ENCODE peak calls at places on chromosomes 3 and 15, in seven cellular contexts. R is sigmoid colon; C is AG04450; T is fibroblast of lung; W is CD4-positive, CD25-positive, alpha-beta regulatory T cell; P is Peyer's patch; I is PC-3. G is an unnamed sample.
A peak's percentile ranks its signal among the peaks of the same experiment; 100 is the strongest.

GRCh38 chr15:23628612-23629233 is 18.9 kb downstream of the MAGEL2 start:
- DNase-seq in R (no peak), C (no peak), T (no peak), W (no peak), P (no peak), I (no peak), G (no peak)

GRCh38 chr3:108159128-108159527 is 63.1 kb downstream of the IFT57 start:
- DNase-seq in R (no peak), C (no peak), T (peak; percentile 17), W (no peak), P (no peak), I (no peak), G (no peak)

GRCh38 chr15:80275946-80276345 is 23.9 kb upstream of the CTXND1 start:
- DNase-seq in R (no peak), C (no peak), T (peak; percentile 33), W (no peak), P (no peak), I (peak; percentile 46), G (no peak)

GRCh38 chr3:167066977-167067843 is 312.9 kb downstream of the ZBBX start:
- DNase-seq in R (no peak), C (no peak), T (no peak), W (no peak), P (no peak), I (peak; percentile 44), G (peak; percentile 44)

GRCh38 chr15:28896944-28897343 is 11.2 kb downstream of the APBA2 start:
- DNase-seq in R (no peak), C (peak; percentile 67), T (peak; percentile 94), W (no peak), P (no peak), I (peak; percentile 83), G (peak; percentile 3)

GRCh38 chr3:38017445-38018295 is 11.8 kb downstream of the PLCD1 start:
- DNase-seq in R (peak; percentile 55), C (no peak), T (no peak), W (no peak), P (peak; percentile 36), I (no peak), G (no peak)

GRCh38 chr15:25905140-25905539 is 42.0 kb upstream of the ATP10A start:
- DNase-seq in R (peak; percentile 69), C (peak; percentile 21), T (peak; percentile 85), W (no peak), P (no peak), I (peak; percentile 58), G (no peak)

GRCh38 chr3:154718716-154719115 is 288.7 kb upstream of the GPR149 start:
- DNase-seq in R (no peak), C (no peak), T (no peak), W (no peak), P (no peak), I (no peak), G (no peak)

GRCh38 chr3:124627501-124627908 is 102.7 kb upstream of the UMPS start:
- DNase-seq in R (no peak), C (no peak), T (peak; percentile 30), W (no peak), P (no peak), I (no peak), G (no peak)

GRCh38 chr15:70535071-70535954 is 228.0 kb downstream of the UACA start:
- DNase-seq in R (no peak), C (no peak), T (no peak), W (peak; percentile 61), P (no peak), I (no peak), G (no peak)

GRCh38 chr15:63322541-63322940 is 45.1 kb downstream of the APH1B start:
- DNase-seq in R (peak; percentile 75), C (no peak), T (no peak), W (no peak), P (no peak), I (no peak), G (no peak)

GRCh38 chr15:23570466-23570865 is 5.0 kb downstream of the MKRN3 start:
- DNase-seq in R (no peak), C (no peak), T (no peak), W (no peak), P (no peak), I (peak; percentile 38), G (no peak)

GRCh38 chr3:62686916-62687315 is 188.3 kb downstream of the CADPS start:
- DNase-seq in R (no peak), C (no peak), T (no peak), W (no peak), P (no peak), I (no peak), G (no peak)

GRCh38 chr3:13277130-13277783 is 142.9 kb downstream of the NUP210 start:
- DNase-seq in R (peak; percentile 63), C (no peak), T (no peak), W (no peak), P (peak; percentile 32), I (no peak), G (peak; percentile 15)

GRCh38 chr3:150421799-150422548 is 13.9 kb downstream of the TSC22D2 start:
- DNase-seq in R (no peak), C (no peak), T (no peak), W (no peak), P (no peak), I (peak; percentile 77), G (no peak)

GRCh38 chr15:55279746-55280351 is 9.8 kb downstream of the RAB27A start:
- DNase-seq in R (no peak), C (peak; percentile 68), T (peak; percentile 87), W (peak; percentile 41), P (no peak), I (peak; percentile 74), G (no peak)

GRCh38 chr3:17740703-17741102 is 1.7 kb downstream of the TBC1D5 start:
- DNase-seq in R (no peak), C (peak; percentile 4), T (peak; percentile 52), W (no peak), P (no peak), I (peak; percentile 95), G (no peak)

GRCh38 chr3:49906004-49906860 is 2.6 kb upstream of the MST1R start:
- DNase-seq in R (no peak), C (no peak), T (peak; percentile 43), W (peak; percentile 53), P (peak; percentile 79), I (peak; percentile 86), G (peak; percentile 65)

GRCh38 chr3:6281662-6282061 is 579.3 kb upstream of the GRM7 start:
- DNase-seq in R (no peak), C (no peak), T (no peak), W (no peak), P (no peak), I (no peak), G (no peak)

GRCh38 chr3:6287063-6287462 is 573.9 kb upstream of the GRM7 start:
- DNase-seq in R (no peak), C (no peak), T (no peak), W (no peak), P (no peak), I (no peak), G (no peak)

GRCh38 chr3:6282920-6283319 is 578.0 kb upstream of the GRM7 start:
- DNase-seq in R (peak; percentile 46), C (no peak), T (no peak), W (peak; percentile 2), P (no peak), I (no peak), G (no peak)
- H3K27ac ChIP-seq in R (no peak overlapping the region), C (no peak overlapping the region), T (no peak overlapping the region), W (no peak overlapping the region), P (no peak overlapping the region), I (no peak overlapping the region), G (no peak overlapping the region)

GRCh38 chr3:156831006-156831405 is 4.9 kb downstream of the LEKR1 start:
- DNase-seq in R (no peak), C (no peak), T (no peak), W (no peak), P (no peak), I (no peak), G (no peak)

GRCh38 chr3:156826144-156826895 is at the start of gene LEKR1:
- DNase-seq in R (peak; percentile 92), C (no peak), T (peak; percentile 94), W (peak; percentile 49), P (peak; percentile 92), I (peak; percentile 94), G (peak; percentile 94)

GRCh38 chr3:156820687-156821070 is 5.5 kb upstream of the LEKR1 start:
- DNase-seq in R (no peak), C (no peak), T (no peak), W (no peak), P (no peak), I (no peak), G (no peak)

GRCh38 chr3:156826896-156827882 is 1.0 kb downstream of the LEKR1 start:
- DNase-seq in R (no peak), C (no peak), T (no peak), W (peak; percentile 43), P (no peak), I (no peak), G (no peak)

GRCh38 chr3:156825795-156826143 is 384 bp upstream of the LEKR1 start:
- DNase-seq in R (no peak), C (no peak), T (no peak), W (no peak), P (no peak), I (no peak), G (no peak)
- H3K4me3 ChIP-seq in R (peak overlapping the region; percentile 62), C (peak overlapping the region; percentile 72), T (peak overlapping the region; percentile 88), W (peak overlapping the region; percentile 88), P (peak overlapping the region; percentile 67), I (peak overlapping the region; percentile 64), G (peak overlapping the region; percentile 78)

GRCh38 chr15:60003243-60004018 is 680 bp upstream of the FOXB1 start:
- DNase-seq in R (no peak), C (no peak), T (no peak), W (peak; percentile 34), P (no peak), I (no peak), G (no peak)

GRCh38 chr15:60005352-60006202 is 1.5 kb downstream of the FOXB1 start:
- DNase-seq in R (no peak), C (no peak), T (no peak), W (no peak), P (no peak), I (no peak), G (peak; percentile 43)

GRCh38 chr15:60006203-60006782 is 2.2 kb downstream of the FOXB1 start:
- DNase-seq in R (no peak), C (no peak), T (peak; percentile 36), W (peak; percentile 61), P (peak; percentile 57), I (peak; percentile 42), G (peak; percentile 52)

GRCh38 chr15:60004019-60004845 is at the start of gene FOXB1:
- DNase-seq in R (no peak), C (no peak), T (no peak), W (no peak), P (no peak), I (no peak), G (no peak)

DNA sequence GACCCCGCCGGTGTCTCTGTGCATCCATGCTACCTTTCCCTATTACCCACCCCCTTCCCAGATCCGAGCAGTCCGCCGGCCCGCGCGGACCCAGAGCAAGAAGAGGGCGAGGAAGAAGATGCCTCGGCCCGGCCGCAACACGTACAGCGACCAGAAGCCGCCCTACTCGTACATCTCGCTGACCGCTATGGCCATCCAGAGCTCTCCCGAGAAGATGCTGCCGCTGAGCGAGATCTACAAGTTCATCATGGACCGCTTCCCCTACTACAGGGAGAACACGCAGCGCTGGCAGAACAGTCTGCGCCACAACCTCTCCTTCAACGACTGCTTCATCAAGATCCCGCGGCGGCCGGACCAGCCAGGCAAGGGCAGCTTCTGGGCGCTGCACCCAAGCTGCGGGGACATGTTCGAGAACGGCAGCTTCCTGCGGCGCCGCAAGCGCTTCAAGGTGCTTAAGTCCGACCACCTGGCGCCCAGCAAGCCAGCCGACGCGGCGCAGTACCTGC is 788 bp downstream of the FOXB1 start:
- DNase-seq in R (no peak), C (no peak), T (peak; percentile 27), W (peak; percentile 43), P (peak; percentile 51), I (no peak), G (peak; percentile 44)
- H3K27ac ChIP-seq in R (no peak overlapping the region), C (no peak overlapping the region), T (no peak overlapping the region), W (no peak overlapping the region), P (no peak overlapping the region), I (no peak overlapping the region), G (no peak overlapping the region)

GRCh38 chr3:79543618-79544017 is 224.2 kb downstream of the ROBO1 start:
- DNase-seq in R (no peak), C (no peak), T (no peak), W (no peak), P (no peak), I (no peak), G (no peak)
- H3K4me3 ChIP-seq in R (no peak overlapping the region), C (no peak overlapping the region), T (no peak overlapping the region), W (no peak overlapping the region), P (no peak overlapping the region), I (no peak overlapping the region), G (no peak overlapping the region)

G was measured in lower lobe of right lung.